ENCODE peak calls at places on chromosome 13, in five cellular contexts. Z is body of pancreas, A is adrenal gland, Y is left lung, O is ascending aorta. P is an unnamed sample.

GRCh38 chr13:21675095-21676007 is 4.5 kb downstream of the FGF9 start:
- DNase-seq in Z (peak; percentile 56), A (peak; percentile 77), Y (peak; percentile 82), O (no peak), P (peak; percentile 80)

GRCh38 chr13:43584711-43585110 is 202.1 kb downstream of the ENOX1 start:
- DNase-seq in Z (no peak), A (no peak), Y (no peak), O (no peak), P (no peak)

GRCh38 chr13:99691552-99691951 is 190.3 kb downstream of the TM9SF2 start:
- DNase-seq in Z (no peak), A (no peak), Y (no peak), O (no peak), P (no peak)

GRCh38 chr13:23554000-23554399 is 16.2 kb upstream of the TNFRSF19 start:
- DNase-seq in Z (no peak), A (peak; percentile 46), Y (no peak), O (no peak), P (no peak)

GRCh38 chr13:100438059-100438788 is 150.4 kb downstream of the GGACT start:
- DNase-seq in Z (no peak), A (no peak), Y (no peak), O (no peak), P (no peak)

GRCh38 chr13:40440990-40441820 is 225.2 kb downstream of the FOXO1 start:
- DNase-seq in Z (peak; percentile 90), A (peak; percentile 88), Y (no peak), O (peak; percentile 87), P (peak; percentile 69)

GRCh38 chr13:77637583-77637982 is 59.9 kb upstream of the SLAIN1 start:
- DNase-seq in Z (no peak), A (no peak), Y (no peak), O (no peak), P (no peak)

GRCh38 chr13:76715621-76716020 is 170.6 kb downstream of the KCTD12 start:
- DNase-seq in Z (no peak), A (no peak), Y (no peak), O (no peak), P (no peak)

GRCh38 chr13:46552888-46553520 is at the start of gene LRCH1:
- DNase-seq in Z (peak; percentile 85), A (peak; percentile 93), Y (peak; percentile 98), O (peak; percentile 94), P (peak; percentile 95)

GRCh38 chr13:79870123-79870522 is 389.2 kb downstream of the NDFIP2 start:
- DNase-seq in Z (no peak), A (no peak), Y (no peak), O (no peak), P (no peak)

GRCh38 chr13:30409911-30410704 is 12.2 kb upstream of the UBE2L5 start:
- DNase-seq in Z (no peak), A (peak; percentile 39), Y (no peak), O (peak; percentile 80), P (no peak)

GRCh38 chr13:93758575-93758974 is 532.0 kb downstream of the GPC6 start:
- DNase-seq in Z (no peak), A (no peak), Y (no peak), O (no peak), P (no peak)

GRCh38 chr13:28356506-28357064 is 138.3 kb downstream of the FLT1 start:
- DNase-seq in Z (no peak), A (no peak), Y (no peak), O (no peak), P (no peak)

GRCh38 chr13:23739597-23739996 is 149.6 kb downstream of the MIPEP start:
- DNase-seq in Z (no peak), A (no peak), Y (no peak), O (no peak), P (no peak)

GRCh38 chr13:70407486-70407885 is 299.2 kb upstream of the KLHL1 start:
- DNase-seq in Z (no peak), A (no peak), Y (no peak), O (no peak), P (no peak)

GRCh38 chr13:31890946-31891345 is 140.6 kb upstream of the FRY start:
- DNase-seq in Z (no peak), A (no peak), Y (no peak), O (no peak), P (no peak)

GRCh38 chr13:80039000-80039399 is 301.9 kb downstream of the SPRY2 start:
- DNase-seq in Z (no peak), A (no peak), Y (no peak), O (no peak), P (no peak)

GRCh38 chr13:22980936-22981335 is 199.8 kb upstream of the SGCG start:
- DNase-seq in Z (no peak), A (no peak), Y (no peak), O (no peak), P (no peak)

GRCh38 chr13:107866007-107866665 is 349.2 kb downstream of the LIG4 start:
- DNase-seq in Z (peak; percentile 21), A (no peak), Y (peak; percentile 78), O (no peak), P (peak; percentile 67)

GRCh38 chr13:26208292-26208691 is 13.8 kb downstream of the RNF6 start:
- DNase-seq in Z (no peak), A (no peak), Y (no peak), O (no peak), P (no peak)

GRCh38 chr13:26048745-26049144 is 3.1 kb downstream of the SHISA2 start:
- DNase-seq in Z (no peak), A (no peak), Y (no peak), O (no peak), P (no peak)

GRCh38 chr13:31166591-31166990 is 4.9 kb upstream of the HSPH1 start:
- DNase-seq in Z (no peak), A (no peak), Y (no peak), O (no peak), P (no peak)

GRCh38 chr13:24220086-24220703 is 59.7 kb downstream of the SPATA13 start:
- DNase-seq in Z (peak; percentile 74), A (peak; percentile 73), Y (no peak), O (peak; percentile 78), P (no peak)

GRCh38 chr13:50340566-50341287 is 325.5 kb downstream of the KCNRG start:
- DNase-seq in Z (no peak), A (no peak), Y (no peak), O (no peak), P (no peak)

GRCh38 chr13:101654916-101655315 is 202.4 kb downstream of the ITGBL1 start:
- DNase-seq in Z (no peak), A (no peak), Y (no peak), O (no peak), P (no peak)

GRCh38 chr13:21976159-21976558 is 305.3 kb downstream of the FGF9 start:
- DNase-seq in Z (no peak), A (no peak), Y (no peak), O (no peak), P (no peak)

GRCh38 chr13:43546260-43546659 is 240.5 kb downstream of the ENOX1 start:
- DNase-seq in Z (no peak), A (peak; percentile 11), Y (no peak), O (no peak), P (no peak)

GRCh38 chr13:99133230-99133629 is 67.4 kb upstream of the UBAC2 start:
- DNase-seq in Z (no peak), A (no peak), Y (no peak), O (no peak), P (no peak)

GRCh38 chr13:49540552-49540951 is 44.8 kb downstream of the PHF11 start:
- DNase-seq in Z (no peak), A (no peak), Y (no peak), O (no peak), P (no peak)

DNA sequence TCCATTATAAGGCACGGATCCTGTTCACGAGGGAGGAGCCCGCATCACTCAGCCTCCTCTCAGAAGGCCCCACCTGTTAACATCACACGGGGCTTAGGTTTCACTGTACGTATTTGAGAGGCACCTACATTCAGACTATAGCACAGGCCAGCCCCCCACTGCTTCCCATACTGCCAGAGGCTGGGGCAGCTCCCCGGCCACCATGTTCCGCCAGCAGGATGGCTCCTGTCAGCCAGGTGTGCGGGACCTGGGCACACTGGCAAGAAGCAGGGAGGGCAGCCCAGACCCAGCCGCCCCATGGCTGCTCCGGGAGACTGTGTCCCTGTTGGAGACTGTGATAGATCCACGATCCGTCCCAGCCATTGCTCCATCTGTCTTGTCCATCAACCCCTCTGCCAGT is 131.7 kb downstream of the SOX1 start:
- DNase-seq in Z (no peak), A (no peak), Y (no peak), O (no peak), P (no peak)
- TF ChIP-seq CTCF in Z (no peak), A (no peak), Y (no peak), O (no peak), P (no peak)

GRCh38 chr13:75416327-75417005 is 65.5 kb downstream of the TBC1D4 start:
- DNase-seq in Z (no peak), A (no peak), Y (no peak), O (no peak), P (no peak)
- H3K27ac ChIP-seq in Z (peak overlapping the region; percentile 21), A (peak overlapping the region; percentile 74), Y (peak overlapping the region; percentile 73), O (no peak overlapping the region), P (peak overlapping the region; percentile 25)

GRCh38 chr13:111955412-111955769 is 111.6 kb upstream of the SOX1 start:
- DNase-seq in Z (no peak), A (no peak), Y (no peak), O (no peak), P (no peak)

GRCh38 chr13:111951982-111952565 is 114.9 kb upstream of the SOX1 start:
- DNase-seq in Z (no peak), A (no peak), Y (peak; percentile 50), O (peak; percentile 47), P (peak; percentile 50)

GRCh38 chr13:111954681-111955411 is 112.1 kb upstream of the SOX1 start:
- DNase-seq in Z (no peak), A (no peak), Y (peak; percentile 35), O (no peak), P (no peak)

GRCh38 chr13:111952814-111953213 is 114.1 kb upstream of the SOX1 start:
- DNase-seq in Z (no peak), A (no peak), Y (peak; percentile 32), O (peak; percentile 25), P (peak; percentile 46)

DNA sequence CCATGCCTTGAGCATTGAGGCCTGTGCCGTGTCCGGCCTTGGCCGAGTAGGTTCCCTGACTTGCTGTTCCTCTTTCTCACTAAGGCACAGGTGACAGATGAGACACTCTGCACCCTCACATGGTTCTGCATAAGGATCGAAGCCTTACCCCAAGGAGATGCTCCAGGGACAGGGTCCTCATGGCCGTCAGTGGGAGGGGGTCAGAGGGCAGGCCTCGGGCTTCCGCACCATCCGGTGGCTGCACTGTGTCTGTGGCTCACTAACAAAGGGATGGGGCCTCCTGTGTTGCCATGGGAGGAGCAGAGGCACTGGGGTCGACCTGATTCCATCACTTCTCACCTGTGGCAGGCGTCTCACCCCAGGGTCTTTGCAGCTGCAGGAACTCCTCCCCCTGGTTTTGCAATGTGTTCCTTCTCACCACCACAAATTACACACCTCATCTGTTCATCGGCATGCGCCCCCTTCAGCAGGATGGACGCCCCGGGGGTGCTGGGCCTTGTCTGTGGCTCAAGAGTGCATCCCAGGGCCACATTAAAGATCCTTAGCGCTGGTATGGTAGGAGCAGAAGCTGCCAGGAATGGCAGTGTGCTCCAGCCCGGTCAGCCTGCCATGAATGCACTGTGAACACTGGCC is 113.3 kb upstream of the SOX1 start:
- DNase-seq in Z (no peak), A (no peak), Y (peak; percentile 49), O (no peak), P (no peak)
- H3K4me3 ChIP-seq in Z (no peak overlapping the region), A (no peak overlapping the region), Y (no peak overlapping the region), O (no peak overlapping the region), P (no peak overlapping the region)

DNA sequence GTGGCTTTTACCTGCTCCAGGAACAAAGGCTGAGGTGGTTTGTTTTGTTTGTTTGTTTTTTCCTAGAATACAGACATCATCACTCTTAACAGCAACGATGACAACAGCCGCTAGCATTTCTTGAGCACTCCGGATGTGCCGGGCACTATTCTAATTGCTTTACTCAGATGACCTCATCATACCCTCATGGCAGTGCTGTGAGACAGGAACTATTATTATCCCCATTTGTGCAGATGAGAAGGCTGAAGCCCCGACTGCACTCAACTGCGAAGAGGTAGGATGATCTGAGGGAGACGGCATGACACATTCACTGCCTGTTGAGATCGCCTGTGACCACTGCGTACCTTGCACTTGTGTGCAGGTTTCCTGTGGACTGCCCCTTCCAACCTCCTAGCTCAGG is 66.5 kb downstream of the CCDC70 start:
- DNase-seq in Z (no peak), A (no peak), Y (no peak), O (no peak), P (no peak)
- TF ChIP-seq CTCF in Z (no peak), A (no peak), Y (no peak), O (no peak), P (no peak)